ENCODE peak calls at places on chromosome 14, in ten cellular contexts. Y, E, X, L, N, R, W, S, H and O are unnamed samples.

GRCh38 chr14:76773188-76773885 is 12.1 kb downstream of the VASH1 start:
- DNase-seq in Y (peak), E (peak), X (no peak), L (no peak), N (peak), R (peak), W (peak), S (peak), H (peak), O (no peak)

GRCh38 chr14:54918427-54918826 is 15.8 kb upstream of the GCH1 start:
- DNase-seq in Y (no peak), E (no peak), X (no peak), L (no peak), N (no peak), R (no peak), W (no peak), S (no peak), H (no peak), O (no peak)

GRCh38 chr14:69139743-69140142 is 13.2 kb downstream of the DCAF5 start:
- DNase-seq in Y (no peak), E (no peak), X (no peak), L (no peak), N (no peak), R (no peak), W (no peak), S (no peak), H (no peak), O (no peak)

GRCh38 chr14:58978336-58978735 is 210.1 kb upstream of the DAAM1 start:
- DNase-seq in Y (no peak), E (no peak), X (no peak), L (no peak), N (peak), R (peak), W (no peak), S (no peak), H (no peak), O (no peak)

GRCh38 chr14:93744876-93745275 is 43.4 kb downstream of the PRIMA1 start:
- DNase-seq in Y (no peak), E (no peak), X (no peak), L (no peak), N (no peak), R (no peak), W (no peak), S (no peak), H (no peak), O (no peak)

GRCh38 chr14:96351986-96352385 is 11.2 kb downstream of the ATG2B start:
- DNase-seq in Y (no peak), E (no peak), X (no peak), L (no peak), N (no peak), R (no peak), W (no peak), S (peak), H (no peak), O (no peak)

GRCh38 chr14:58353516-58354299 is 42.0 kb upstream of the TOMM20L start:
- DNase-seq in Y (no peak), E (no peak), X (no peak), L (no peak), N (no peak), R (no peak), W (peak), S (no peak), H (no peak), O (no peak)

GRCh38 chr14:44352212-44352611 is 154.9 kb downstream of the FSCB start:
- DNase-seq in Y (no peak), E (no peak), X (no peak), L (no peak), N (no peak), R (no peak), W (no peak), S (no peak), H (no peak), O (no peak)

GRCh38 chr14:83842536-83842935 is 1687.4 kb upstream of the FLRT2 start:
- DNase-seq in Y (no peak), E (no peak), X (no peak), L (no peak), N (no peak), R (no peak), W (no peak), S (no peak), H (no peak), O (peak)

GRCh38 chr14:96309128-96309906 is 53.3 kb downstream of the BDKRB1 start:
- DNase-seq in Y (no peak), E (no peak), X (no peak), L (no peak), N (no peak), R (no peak), W (no peak), S (peak), H (no peak), O (no peak)

GRCh38 chr14:77931441-77931840 is 131.5 kb downstream of the ADCK1 start:
- DNase-seq in Y (no peak), E (no peak), X (no peak), L (no peak), N (no peak), R (no peak), W (no peak), S (no peak), H (no peak), O (no peak)

GRCh38 chr14:51880810-51881580 is 20.6 kb downstream of the GNG2 start:
- DNase-seq in Y (no peak), E (no peak), X (no peak), L (no peak), N (peak), R (peak), W (no peak), S (no peak), H (no peak), O (no peak)

GRCh38 chr14:52272375-52272774 is 4.9 kb downstream of the PTGDR start:
- DNase-seq in Y (no peak), E (peak), X (no peak), L (no peak), N (peak), R (no peak), W (peak), S (peak), H (no peak), O (no peak)

GRCh38 chr14:58138719-58139482 is 13.1 kb downstream of the ARMH4 start:
- DNase-seq in Y (no peak), E (no peak), X (no peak), L (no peak), N (no peak), R (no peak), W (no peak), S (no peak), H (no peak), O (no peak)

GRCh38 chr14:88422036-88422435 is 36.6 kb downstream of the SPATA7 start:
- DNase-seq in Y (no peak), E (no peak), X (no peak), L (no peak), N (no peak), R (no peak), W (no peak), S (no peak), H (no peak), O (no peak)

GRCh38 chr14:105894125-105894977 is 368.0 kb downstream of the TMEM121 start:
- DNase-seq in Y (no peak), E (no peak), X (no peak), L (no peak), N (no peak), R (no peak), W (no peak), S (no peak), H (no peak), O (no peak)

GRCh38 chr14:104704252-104704651 is 14.8 kb downstream of the INF2 start:
- DNase-seq in Y (no peak), E (no peak), X (no peak), L (no peak), N (no peak), R (no peak), W (no peak), S (no peak), H (no peak), O (no peak)

GRCh38 chr14:81315344-81315743 is 84.8 kb downstream of the STON2 start:
- DNase-seq in Y (no peak), E (no peak), X (no peak), L (no peak), N (no peak), R (peak), W (no peak), S (no peak), H (no peak), O (no peak)

GRCh38 chr14:94748667-94749347 is 21.1 kb downstream of the GSC start:
- DNase-seq in Y (peak), E (peak), X (peak), L (peak), N (no peak), R (no peak), W (no peak), S (peak), H (no peak), O (peak)

GRCh38 chr14:60956632-60957031 is 24.2 kb downstream of the TRMT5 start:
- DNase-seq in Y (no peak), E (no peak), X (no peak), L (no peak), N (no peak), R (no peak), W (no peak), S (no peak), H (no peak), O (no peak)

DNA sequence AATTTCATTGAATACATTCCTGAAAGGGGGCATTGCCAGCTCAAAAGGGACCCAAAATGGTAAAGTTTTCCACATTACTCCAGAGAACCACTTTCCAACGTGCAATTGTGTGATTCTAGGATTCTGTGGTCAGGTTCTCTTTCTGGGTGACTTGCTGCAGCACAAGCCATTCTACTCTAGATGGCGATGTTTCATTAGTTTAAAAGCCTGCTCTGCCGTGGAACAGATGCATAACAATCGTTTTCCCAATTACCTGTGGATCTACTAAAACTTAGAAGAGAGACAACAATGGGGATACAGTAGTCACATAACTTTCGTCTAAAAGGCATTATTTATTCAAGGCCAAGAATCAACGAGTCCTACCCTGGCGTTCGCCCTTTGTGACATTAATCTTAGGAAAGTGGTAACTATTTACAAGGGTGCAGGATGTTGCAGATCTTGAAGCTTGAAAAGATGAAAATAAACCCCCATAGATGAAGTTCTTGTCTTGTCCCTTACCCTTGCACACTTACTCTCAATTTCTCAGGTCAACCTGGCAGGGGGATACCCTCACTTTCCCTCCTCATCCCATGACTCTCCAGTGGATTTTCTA is 400.9 kb downstream of the SNAPC1 start:
- DNase-seq in Y (peak), E (peak), X (no peak), L (peak), N (peak), R (peak), W (peak), S (peak), H (no peak), O (no peak)
- TF ChIP-seq CTCF in Y (peak), E (peak), X (no peak), L (peak), N (peak), R (peak), W (peak), S (peak), H (peak), O (peak)

GRCh38 chr14:92481386-92481785 is 32.2 kb upstream of the RIN3 start:
- DNase-seq in Y (no peak), E (peak), X (no peak), L (no peak), N (peak), R (peak), W (no peak), S (peak), H (no peak), O (no peak)
- TF ChIP-seq CTCF in Y (no peak), E (peak), X (no peak), L (no peak), N (peak), R (peak), W (no peak), S (peak), H (peak), O (no peak)

GRCh38 chr14:22556990-22557623 is 31.9 kb downstream of the DAD1 start:
- DNase-seq in Y (peak), E (peak), X (peak), L (peak), N (peak), R (peak), W (peak), S (peak), H (peak), O (peak)
- TF ChIP-seq CTCF in Y (peak), E (peak), X (peak), L (peak), N (peak), R (peak), W (peak), S (peak), H (peak), O (peak)

GRCh38 chr14:73233564-73233963 is 3.7 kb upstream of the PAPLN start:
- DNase-seq in Y (no peak), E (no peak), X (no peak), L (no peak), N (no peak), R (no peak), W (no peak), S (no peak), H (no peak), O (no peak)

GRCh38 chr14:73230051-73230450 is 7.3 kb upstream of the PAPLN start:
- DNase-seq in Y (no peak), E (no peak), X (no peak), L (no peak), N (no peak), R (no peak), W (no peak), S (no peak), H (no peak), O (no peak)

GRCh38 chr14:73234029-73234428 is 3.3 kb upstream of the PAPLN start:
- DNase-seq in Y (no peak), E (no peak), X (no peak), L (no peak), N (no peak), R (no peak), W (no peak), S (no peak), H (no peak), O (no peak)

GRCh38 chr14:73232984-73233383 is 4.3 kb upstream of the PAPLN start:
- DNase-seq in Y (no peak), E (no peak), X (no peak), L (no peak), N (no peak), R (no peak), W (no peak), S (no peak), H (no peak), O (no peak)

DNA sequence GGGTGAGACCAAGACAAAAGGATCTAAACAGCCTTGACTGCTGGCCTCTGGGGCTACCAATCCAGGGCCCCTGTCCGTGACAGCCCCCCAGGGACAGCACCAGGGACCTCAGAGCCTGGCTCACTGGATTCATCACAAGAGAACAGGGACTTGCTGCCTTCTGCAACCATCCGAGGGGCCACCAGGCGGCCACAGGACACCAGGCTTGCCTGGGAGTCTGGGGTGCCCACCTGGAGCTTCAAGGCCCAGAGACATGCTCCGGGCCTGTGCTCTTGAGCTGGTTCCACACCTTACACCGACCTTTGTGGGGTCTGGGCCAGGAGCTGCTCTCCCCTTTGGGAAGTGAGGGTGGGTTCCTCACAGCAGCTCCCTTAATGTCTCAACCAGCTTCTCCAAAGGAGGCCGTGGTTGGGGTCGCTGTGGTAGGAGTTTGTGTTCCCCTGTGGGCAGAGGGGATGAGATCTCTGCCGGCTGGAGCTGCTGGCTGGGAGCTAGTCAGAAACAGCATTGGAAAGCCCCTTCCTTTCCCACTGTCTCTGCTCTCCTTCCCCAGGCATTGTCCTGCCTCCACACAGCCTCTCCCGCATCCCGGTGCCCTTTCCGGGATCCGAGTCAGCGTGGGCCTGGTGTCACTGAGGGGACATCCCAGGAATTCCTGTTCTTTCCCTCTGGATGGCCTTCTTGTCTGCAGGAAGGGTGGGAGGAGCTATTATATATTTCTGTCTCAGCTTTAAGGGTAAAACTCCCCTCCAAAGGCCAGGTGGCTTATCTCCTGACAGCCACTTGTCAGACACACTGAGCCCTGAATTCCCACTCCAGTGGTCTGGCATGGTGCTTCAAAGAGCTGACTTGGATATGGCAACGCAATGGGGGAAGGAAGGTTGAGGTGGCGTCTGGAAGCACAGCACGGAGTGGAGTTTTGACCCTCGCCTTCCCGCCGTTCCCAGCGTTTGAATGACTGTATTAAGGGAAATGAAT is 5.1 kb upstream of the PAPLN start:
- DNase-seq in Y (no peak), E (no peak), X (no peak), L (no peak), N (peak), R (no peak), W (peak), S (peak), H (no peak), O (peak)
- TF ChIP-seq CTCF in Y (no peak), E (peak), X (peak), L (peak), N (peak), R (no peak), W (peak), S (peak), H (peak), O (peak)

GRCh38 chr14:36254020-36254614 is 66.3 kb downstream of the MBIP start:
- DNase-seq in Y (no peak), E (peak), X (no peak), L (no peak), N (peak), R (no peak), W (peak), S (no peak), H (no peak), O (no peak)
- TF ChIP-seq CTCF in Y (no peak), E (no peak), X (no peak), L (no peak), N (peak), R (peak), W (peak), S (no peak), H (peak), O (no peak)